ENCODE peak calls at places on chromosome X, in five cellular contexts. C is activated CD8-positive, alpha-beta memory T cell treated with anti-CD3 and anti-CD28 coated beads, Interleukin-2, amount 10 ng/mL, durations not matched to agents 7 days and 5 days; P is effector memory CD8-positive, alpha-beta T cell; U is activated T-helper 17 cell treated with anti-CD3 and anti-CD28 coated beads, Interleukin-2, amount 50 U/mL, for 72 hours; V is T-helper 17 cell. N is an unnamed sample.

GRCh38 chrX:31293409-31293808 is 221.6 kb upstream of the FTHL17 start:
- ATAC-seq in C (no peak), P (no peak), U (no peak), V (no peak), N (peak; percentile 48)

GRCh38 chrX:11423362-11423818 is 130.2 kb downstream of the AMELX start:
- ATAC-seq in C (no peak), P (no peak), U (no peak), V (no peak), N (peak; percentile 69)

GRCh38 chrX:24113161-24113560 is 36.4 kb upstream of the ZFX start:
- ATAC-seq in C (no peak), P (no peak), U (no peak), V (no peak), N (no peak)

GRCh38 chrX:139720136-139720535 is 12.2 kb upstream of the MCF2 start:
- ATAC-seq in C (no peak), P (no peak), U (no peak), V (no peak), N (no peak)

GRCh38 chrX:154049209-154050112 is 29.8 kb upstream of the IRAK1 start:
- ATAC-seq in C (no peak), P (no peak), U (no peak), V (no peak), N (no peak)

GRCh38 chrX:9765737-9766098 is at the start of gene GPR143:
- ATAC-seq in C (no peak), P (no peak), U (no peak), V (no peak), N (no peak)

GRCh38 chrX:134237363-134237702 is 351 bp downstream of the CCDC160 start:
- ATAC-seq in C (no peak), P (no peak), U (no peak), V (no peak), N (no peak)

GRCh38 chrX:122622800-122623199 is 561.3 kb upstream of the GRIA3 start:
- ATAC-seq in C (no peak), P (no peak), U (no peak), V (no peak), N (no peak)

GRCh38 chrX:136867518-136867917 is 13.0 kb downstream of the RBMX start:
- ATAC-seq in C (peak; percentile 11), P (peak; percentile 26), U (peak; percentile 74), V (peak; percentile 32), N (no peak)

GRCh38 chrX:10095698-10096432 is 60.9 kb upstream of the CLCN4 start:
- ATAC-seq in C (no peak), P (no peak), U (peak; percentile 74), V (peak; percentile 36), N (no peak)

GRCh38 chrX:37993857-37994619 is 12.3 kb upstream of the SYTL5 start:
- ATAC-seq in C (no peak), P (peak; percentile 81), U (peak; percentile 59), V (peak; percentile 94), N (peak; percentile 73)

GRCh38 chrX:135396566-135396965 is 25.2 kb upstream of the SMIM10L2A start:
- ATAC-seq in C (no peak), P (no peak), U (no peak), V (no peak), N (no peak)

GRCh38 chrX:14673764-14674163 is 144.4 kb downstream of the GLRA2 start:
- ATAC-seq in C (no peak), P (no peak), U (peak; percentile 96), V (no peak), N (peak; percentile 94)

GRCh38 chrX:108167211-108167872 is 75.8 kb downstream of the ATG4A start:
- ATAC-seq in C (no peak), P (no peak), U (no peak), V (no peak), N (no peak)

GRCh38 chrX:46610070-46610658 is 36.6 kb downstream of the CHST7 start:
- ATAC-seq in C (peak; percentile 62), P (no peak), U (peak; percentile 38), V (no peak), N (no peak)

GRCh38 chrX:41184312-41184711 is 99.1 kb downstream of the USP9X start:
- ATAC-seq in C (peak; percentile 77), P (no peak), U (no peak), V (peak; percentile 42), N (peak; percentile 64)

GRCh38 chrX:82362990-82363389 is 1145.1 kb upstream of the POU3F4 start:
- ATAC-seq in C (no peak), P (no peak), U (no peak), V (no peak), N (no peak)

GRCh38 chrX:37380920-37381319 is 31.8 kb downstream of the PRRG1 start:
- ATAC-seq in C (no peak), P (no peak), U (no peak), V (no peak), N (no peak)

GRCh38 chrX:7219153-7219705 is 71.3 kb upstream of the PUDP start:
- ATAC-seq in C (no peak), P (no peak), U (no peak), V (no peak), N (no peak)

GRCh38 chrX:123884809-123885408 is 25.1 kb downstream of the XIAP start:
- ATAC-seq in C (no peak), P (peak; percentile 58), U (peak; percentile 40), V (peak; percentile 55), N (no peak)

GRCh38 chrX:154714925-154715324 is 36.0 kb downstream of the GAB3 start:
- ATAC-seq in C (no peak), P (no peak), U (no peak), V (no peak), N (peak; percentile 60)

N was measured in stimulated activated memory B cell treated with anti-CD40 and anti-IgM and Interleukin-4, amounts not matched to agents 10 μg/mL and 1 μg/mL and 100 μg/mL, for 72 hours.